ENCODE peak calls at places on chromosomes 12 and 14, in six cellular contexts. D is uterus, J is left ventricle myocardium inferior, U is transverse colon, T is tibial nerve, I is heart right ventricle. S is an unnamed sample.
A peak's percentile ranks its signal among the peaks of the same experiment; 100 is the strongest.

GRCh38 chr12:5456906-5457305 is 25.0 kb downstream of the NTF3 start:
- DNase-seq in D (no peak), J (no peak), U (no peak), T (no peak), I (no peak), S (no peak)

GRCh38 chr12:106018286-106018685 is 120.5 kb downstream of the NUAK1 start:
- DNase-seq in D (no peak), J (no peak), U (no peak), T (no peak), I (no peak), S (no peak)

GRCh38 chr12:57455374-57456144 is 452 bp downstream of the INHBE start:
- DNase-seq in D (no peak), J (no peak), U (no peak), T (no peak), I (no peak), S (no peak)

GRCh38 chr14:69719501-69719951 is 47.4 kb upstream of the SRSF5 start:
- DNase-seq in D (peak; percentile 69), J (peak; percentile 50), U (peak; percentile 37), T (peak; percentile 58), I (no peak), S (no peak)

GRCh38 chr14:95262511-95262891 is 57.2 kb downstream of the CLMN start:
- DNase-seq in D (no peak), J (no peak), U (no peak), T (no peak), I (no peak), S (no peak)

GRCh38 chr14:77641534-77642341 is 25.3 kb upstream of the SPTLC2 start:
- DNase-seq in D (peak; percentile 75), J (peak; percentile 83), U (peak; percentile 76), T (peak; percentile 74), I (peak; percentile 83), S (no peak)

GRCh38 chr14:53953828-53954550 is 2.6 kb downstream of the BMP4 start:
- DNase-seq in D (peak; percentile 39), J (peak; percentile 38), U (peak; percentile 31), T (peak; percentile 38), I (peak; percentile 40), S (peak; percentile 21)

GRCh38 chr12:69510176-69510827 is 40.1 kb downstream of the FRS2 start:
- DNase-seq in D (no peak), J (no peak), U (no peak), T (no peak), I (no peak), S (no peak)

GRCh38 chr12:65517656-65518210 is 239.2 kb downstream of the MSRB3 start:
- DNase-seq in D (no peak), J (no peak), U (no peak), T (no peak), I (no peak), S (no peak)

GRCh38 chr14:104394606-104394910 is 185.0 kb upstream of the C14orf180 start:
- DNase-seq in D (peak; percentile 5), J (peak; percentile 10), U (no peak), T (no peak), I (no peak), S (no peak)

GRCh38 chr12:84822541-84822940 is 90.1 kb downstream of the SLC6A15 start:
- DNase-seq in D (no peak), J (no peak), U (no peak), T (no peak), I (no peak), S (no peak)

GRCh38 chr14:75247286-75247922 is 31.2 kb upstream of the FOS start:
- DNase-seq in D (no peak), J (no peak), U (peak; percentile 44), T (no peak), I (no peak), S (no peak)

GRCh38 chr14:41604793-41605534 is 1.7 kb upstream of the LRFN5 start:
- DNase-seq in D (peak; percentile 21), J (peak; percentile 48), U (no peak), T (peak; percentile 35), I (peak; percentile 43), S (peak; percentile 88)

GRCh38 chr12:104763163-104763805 is 194.8 kb downstream of the SLC41A2 start:
- DNase-seq in D (no peak), J (no peak), U (no peak), T (no peak), I (no peak), S (no peak)

GRCh38 chr14:28653521-28653920 is 113.1 kb upstream of the FOXG1 start:
- DNase-seq in D (no peak), J (no peak), U (no peak), T (no peak), I (no peak), S (no peak)

GRCh38 chr12:14126692-14127091 is 145.3 kb upstream of the GRIN2B start:
- DNase-seq in D (no peak), J (no peak), U (no peak), T (no peak), I (no peak), S (no peak)

DNA sequence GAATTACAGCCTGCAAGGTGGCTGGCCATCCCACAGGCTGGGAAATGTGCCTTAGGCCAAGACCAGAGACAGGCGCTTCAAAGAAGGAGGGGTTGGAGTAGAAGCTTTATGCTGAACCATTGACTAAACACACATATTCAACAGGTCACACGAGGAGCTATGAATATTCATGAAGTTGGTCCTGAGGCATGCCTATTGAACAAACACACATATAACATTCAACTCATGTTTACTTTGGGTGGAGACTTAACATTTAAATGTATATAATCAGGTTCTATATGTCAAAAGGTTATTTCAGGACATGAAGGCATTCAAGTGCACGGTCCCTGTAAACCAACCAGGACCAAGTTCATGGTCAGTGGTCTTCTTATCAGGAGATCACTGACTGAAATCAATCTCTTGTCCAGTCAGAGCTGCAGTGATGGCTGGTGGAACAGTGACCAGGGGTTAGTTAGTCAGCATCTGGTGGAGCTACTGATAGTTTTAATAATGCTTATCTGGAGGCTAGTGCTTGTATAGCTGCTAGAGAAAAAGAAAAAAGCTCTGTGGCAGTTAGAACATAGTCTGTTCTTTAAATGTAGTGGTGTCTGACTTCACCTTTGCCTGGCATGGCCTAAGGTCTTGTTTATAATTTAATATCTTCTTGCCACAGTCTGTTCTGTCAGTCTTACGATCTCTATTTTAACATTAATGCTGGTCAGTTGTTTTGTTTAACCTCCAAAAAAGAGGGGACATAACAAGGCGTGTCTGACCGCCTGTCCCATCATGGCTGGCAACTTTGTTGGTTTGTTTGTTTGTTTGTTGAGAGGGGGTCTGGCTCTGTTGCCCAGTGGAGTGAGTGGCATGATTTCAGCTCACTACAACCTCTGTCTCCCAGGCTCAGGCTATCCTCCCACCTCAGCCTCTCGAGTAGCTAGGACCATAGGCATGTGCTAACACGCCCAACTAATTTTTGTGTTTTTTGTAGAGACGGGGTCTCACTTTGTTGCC is 35.8 kb upstream of the ITPR2 start:
- DNase-seq in D (no peak), J (no peak), U (no peak), T (no peak), I (no peak), S (no peak)
- H3K4me1 ChIP-seq in D (no peaks in the 10 kb centered on the region), J (peaks cover 20% of the 10 kb centered on the region), U (peaks cover 6% of the 10 kb centered on the region), T (no peaks in the 10 kb centered on the region), I (peaks cover 24% of the 10 kb centered on the region), S (no peaks in the 10 kb centered on the region)

GRCh38 chr14:34778744-34779143 is 64.4 kb upstream of the CFL2 start:
- DNase-seq in D (no peak), J (no peak), U (no peak), T (no peak), I (no peak), S (no peak)
- H3K36me3 ChIP-seq in D (no peaks in the 10 kb centered on the region), J (peaks cover 73% of the 10 kb centered on the region), U (peaks cover 45% of the 10 kb centered on the region), T (peaks cover 12% of the 10 kb centered on the region), I (peaks cover 68% of the 10 kb centered on the region), S (peaks cover 54% of the 10 kb centered on the region)

DNA sequence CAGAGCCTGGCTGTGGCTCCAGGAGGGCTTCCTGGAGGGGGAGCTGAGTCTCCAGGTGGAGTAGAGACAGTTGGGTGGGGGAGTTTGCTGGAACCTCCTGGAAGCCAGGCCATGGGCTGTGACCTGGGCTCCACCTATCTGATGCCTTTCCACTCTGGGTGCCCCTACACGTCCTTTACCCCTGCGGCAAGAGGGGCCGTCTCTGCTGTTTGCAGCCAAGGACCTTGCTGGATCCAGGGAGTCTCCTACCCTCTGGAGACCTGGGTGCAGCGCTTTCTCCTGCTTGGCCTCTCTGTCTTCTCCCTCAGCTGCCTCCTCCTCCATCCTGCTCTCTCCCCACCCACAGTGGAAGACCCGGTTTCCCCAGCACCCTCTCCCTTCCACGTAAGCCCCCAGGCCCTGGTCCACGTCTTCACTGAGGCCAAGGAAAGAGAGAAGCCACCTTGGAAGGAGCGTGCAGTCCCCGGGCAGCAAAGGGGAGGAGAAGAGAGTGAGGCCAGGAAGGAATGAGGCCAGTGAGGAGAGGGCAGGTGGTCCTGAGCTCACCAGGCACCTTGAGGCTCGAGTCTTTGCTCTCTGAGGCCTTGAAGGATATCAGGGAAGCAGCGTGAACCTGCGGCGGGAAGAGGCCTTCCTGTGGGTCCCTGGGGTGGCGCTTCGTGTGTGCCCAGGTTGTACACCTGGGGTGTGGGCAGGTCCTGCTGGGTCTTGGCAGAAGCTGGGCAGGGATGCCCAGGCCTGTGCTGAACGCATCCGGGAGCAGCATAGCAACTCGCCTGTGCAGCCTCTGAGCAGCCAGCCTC is 294.3 kb upstream of the RTL1 start:
- DNase-seq in D (peak; percentile 11), J (no peak), U (no peak), T (no peak), I (no peak), S (peak; percentile 2)
- H3K4me1 ChIP-seq in D (no peaks in the 10 kb centered on the region), J (no peaks in the 10 kb centered on the region), U (no peaks in the 10 kb centered on the region), T (no peaks in the 10 kb centered on the region), I (no peaks in the 10 kb centered on the region), S (no peaks in the 10 kb centered on the region)

DNA sequence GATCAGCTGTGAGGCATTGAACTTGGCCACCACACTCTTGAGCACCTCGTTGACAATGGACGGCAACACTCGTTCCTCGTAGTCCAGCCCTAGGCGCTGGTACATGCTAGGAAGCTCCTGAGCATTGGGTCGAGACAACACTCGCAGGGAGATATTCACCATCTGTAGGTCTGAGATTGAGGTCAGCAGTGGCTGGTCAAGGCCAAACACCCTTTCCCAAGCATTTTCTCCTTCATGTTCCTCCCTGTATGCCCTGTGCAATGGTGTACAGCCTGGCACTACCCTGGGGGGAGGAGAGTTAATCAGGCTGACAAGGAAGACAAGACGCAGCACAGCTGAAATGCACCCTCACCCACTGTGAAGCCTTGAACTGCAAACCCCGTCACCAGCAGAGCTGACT is 2.0 kb downstream of the PHB2 start:
- DNase-seq in D (no peak), J (no peak), U (no peak), T (no peak), I (no peak), S (no peak)
- H3K36me3 ChIP-seq in D (no peaks in the 10 kb centered on the region), J (peaks cover 42% of the 10 kb centered on the region), U (peaks cover 17% of the 10 kb centered on the region), T (peaks cover 28% of the 10 kb centered on the region), I (peaks cover 43% of the 10 kb centered on the region), S (peaks cover 65% of the 10 kb centered on the region)